ENCODE peak calls at places on chromosomes 13 and 19, in eight cellular contexts. V is NCI-H82; J is activated CD4-positive, alpha-beta memory T cell treated with anti-CD3 and anti-CD28 coated beads for 36 hours; C is B cell; D is 8988T; X is heart left ventricle; O is stimulated activated naive B cell treated with anti-CD40 and anti-IgM and Interleukin-4, amounts not matched to agents 10 μg/mL and 1 μg/mL and 100 μg/mL, for 72 hours; L is progenitor cell of endocrine pancreas. P is an unnamed sample.

GRCh38 chr13:114124921-114125320 is 7.5 kb downstream of the RASA3 start:
- DNase-seq in V (peak), X (no peak), L (no peak), O (no peak), C (no peak), D (no peak), J (peak), P (no peak)

GRCh38 chr19:31962565-31962996 is 382.8 kb upstream of the ZNF507 start:
- DNase-seq in D (no peak), L (no peak), J (no peak), V (no peak), O (no peak), X (no peak), C (no peak), P (no peak)

GRCh38 chr13:113050856-113051431 is 54.6 kb upstream of the F7 start:
- DNase-seq in C (no peak), V (peak), X (peak), O (no peak), D (no peak), J (no peak), L (no peak), P (no peak)

GRCh38 chr13:51550151-51550550 is 34.1 kb upstream of the WDFY2 start:
- DNase-seq in V (peak), L (no peak), J (no peak), D (no peak), X (no peak), C (no peak), O (no peak), P (no peak)

GRCh38 chr19:31676271-31677004 is 327.2 kb upstream of the TSHZ3 start:
- DNase-seq in J (no peak), C (no peak), V (no peak), O (no peak), D (no peak), X (no peak), L (no peak), P (no peak)

GRCh38 chr13:34634443-34634842 is 307.6 kb upstream of the NBEA start:
- DNase-seq in V (no peak), X (no peak), J (no peak), C (no peak), O (no peak), L (no peak), D (no peak), P (no peak)

GRCh38 chr13:98651716-98652115 is 74.8 kb upstream of the STK24 start:
- DNase-seq in J (no peak), D (no peak), X (no peak), L (no peak), C (no peak), V (no peak), O (no peak), P (no peak)

GRCh38 chr13:109330941-109331340 is 455.4 kb downstream of the IRS2 start:
- DNase-seq in X (no peak), V (no peak), O (no peak), J (no peak), C (no peak), D (no peak), L (no peak), P (no peak)

GRCh38 chr19:48836089-48837017 is at the start of gene HSD17B14:
- DNase-seq in J (no peak), X (no peak), L (peak), V (peak), C (no peak), D (no peak), O (no peak), P (peak)

GRCh38 chr13:105925496-105925895 is 610.0 kb downstream of the EFNB2 start:
- DNase-seq in V (peak), J (no peak), O (no peak), D (no peak), X (no peak), L (no peak), C (no peak), P (no peak)

GRCh38 chr19:29882719-29883105 is 59.3 kb upstream of the URI1 start:
- DNase-seq in D (no peak), C (no peak), O (no peak), J (no peak), X (no peak), L (no peak), V (no peak), P (no peak)